ENCODE peak calls at places on chromosomes 11 and 22, in five cellular contexts. J is NCI-H187 treated with DMSO at 0.1 percent for 48 hours; A is stimulated activated CD8-positive, alpha-beta memory T cell treated with anti-CD3 and anti-CD28 coated beads, Interleukin-2, amount 100 ng/mL, for 48 hours; Z is EL; S is left lung. H is an unnamed sample.
A peak's percentile ranks its signal among the peaks of the same experiment; 100 is the strongest.

GRCh38 chr11:117584056-117584830 is 212.8 kb downstream of the DSCAML1 start:
- DNase-seq in Z (peak; percentile 18), S (no peak), A (no peak), J (no peak), H (no peak)

GRCh38 chr11:116193321-116194114 is 579.3 kb downstream of the BUD13 start:
- DNase-seq in S (peak; percentile 85), Z (peak; percentile 6), A (no peak), J (no peak), H (no peak)

GRCh38 chr11:9711454-9712307 is 47.8 kb downstream of the SWAP70 start:
- DNase-seq in Z (no peak), A (no peak), J (no peak), S (no peak), H (peak; percentile 24)

GRCh38 chr22:45314789-45315188 is 5.1 kb downstream of the FAM118A start:
- DNase-seq in J (no peak), Z (no peak), S (no peak), A (no peak), H (no peak)

GRCh38 chr11:27696112-27696511 is 4.1 kb downstream of the BDNF start:
- DNase-seq in A (no peak), J (no peak), Z (peak; percentile 49), S (no peak), H (no peak)

GRCh38 chr11:121521145-121522042 is 68.6 kb upstream of the SORL1-AS1 start:
- DNase-seq in S (no peak), A (no peak), J (no peak), Z (no peak), H (no peak)

GRCh38 chr11:108958446-108959123 is 293.7 kb downstream of the DDX10 start:
- DNase-seq in J (no peak), Z (peak; percentile 84), S (no peak), A (no peak), H (no peak)

GRCh38 chr22:40509401-40510134 is 127.0 kb downstream of the MRTFA start:
- DNase-seq in S (peak; percentile 45), J (no peak), Z (peak; percentile 94), A (no peak), H (peak; percentile 37)

GRCh38 chr11:40227730-40228129 is 1231.7 kb downstream of the LRRC4C start:
- DNase-seq in S (no peak), Z (no peak), A (no peak), J (no peak), H (no peak)

GRCh38 chr11:12185914-12186313 is 75.5 kb downstream of the MICAL2 start:
- DNase-seq in Z (no peak), J (peak; percentile 62), S (peak; percentile 82), A (no peak), H (no peak)

GRCh38 chr11:64767344-64768299 is 7.8 kb upstream of the PYGM start:
- DNase-seq in A (peak; percentile 78), Z (peak; percentile 70), S (peak; percentile 57), J (no peak), H (peak; percentile 66)

GRCh38 chr22:39176067-39176621 is 23.7 kb upstream of the CBX7 start:
- DNase-seq in Z (peak; percentile 94), S (peak; percentile 49), A (no peak), J (no peak), H (no peak)

GRCh38 chr22:46830001-46830715 is 67.7 kb downstream of the TBC1D22A start:
- DNase-seq in Z (peak; percentile 74), J (no peak), S (no peak), A (no peak), H (no peak)

GRCh38 chr11:128156486-128156885 is 430.9 kb downstream of the ETS1 start:
- DNase-seq in J (no peak), S (no peak), A (no peak), Z (no peak), H (no peak)

GRCh38 chr11:133040289-133040893 is 491.9 kb downstream of the OPCML start:
- DNase-seq in Z (peak; percentile 65), J (no peak), S (peak; percentile 37), A (no peak), H (no peak)

GRCh38 chr22:38843716-38844660 is at the start of gene NPTXR:
- DNase-seq in Z (no peak), S (no peak), A (no peak), J (no peak), H (peak; percentile 27)

GRCh38 chr11:1959786-1960185 is 12.7 kb downstream of the MRPL23 start:
- DNase-seq in Z (no peak), J (no peak), S (no peak), A (no peak), H (no peak)

GRCh38 chr11:70270877-70271634 is 566 bp downstream of the PPFIA1 start:
- DNase-seq in Z (peak; percentile 59), J (no peak), S (peak; percentile 45), A (peak; percentile 9), H (peak; percentile 51)

GRCh38 chr11:86740628-86741488 is 59.5 kb upstream of the PRSS23 start:
- DNase-seq in J (no peak), A (no peak), Z (peak; percentile 98), S (peak; percentile 57), H (no peak)

GRCh38 chr11:114846040-114846791 is 167.9 kb downstream of the NXPE2 start:
- DNase-seq in A (no peak), Z (no peak), S (no peak), J (no peak), H (no peak)

GRCh38 chr11:15157738-15158137 is 43.0 kb downstream of the INSC start:
- DNase-seq in Z (no peak), A (no peak), J (no peak), S (no peak), H (no peak)

GRCh38 chr11:45879803-45880685 is 5.4 kb upstream of the MAPK8IP1 start:
- DNase-seq in Z (peak; percentile 73), S (no peak), J (no peak), A (no peak), H (no peak)

GRCh38 chr11:128503231-128503991 is 83.9 kb downstream of the ETS1 start:
- DNase-seq in J (no peak), A (no peak), S (no peak), Z (peak; percentile 99), H (no peak)

GRCh38 chr11:35970445-35970844 is 26.6 kb downstream of the LDLRAD3 start:
- DNase-seq in S (no peak), J (no peak), A (no peak), Z (no peak), H (no peak)

GRCh38 chr22:49752598-49753091 is 75.0 kb downstream of the BRD1 start:
- DNase-seq in Z (no peak), J (no peak), A (no peak), S (no peak), H (no peak)

GRCh38 chr11:12523180-12523924 is 146.0 kb downstream of the PARVA start:
- DNase-seq in Z (no peak), S (no peak), A (no peak), J (no peak), H (no peak)